ENCODE peak calls at places on chromosome 3, in nine cellular contexts. One of them, this sample, is unnamed.

GRCh38 chr3:183800221-183800863 is 25.0 kb downstream of the MAP6D1 start:
- DNase-seq in uterus: no peak
- DNase-seq in Peyer's patch: no peak
- DNase-seq in lower lobe of right lung: no peak
- DNase-seq in psoas muscle: no peak
- DNase-seq in mammary epithelial cell: no peak
- DNase-seq in adrenal gland: no peak
- DNase-seq in colonic mucosa: no peak
- DNase-seq in dorsolateral prefrontal cortex: peak; percentile 95
- DNase-seq in this sample: no peak

GRCh38 chr3:16800361-16800760 is 84.4 kb upstream of the PLCL2 start:
- DNase-seq in adrenal gland: no peak
- DNase-seq in psoas muscle: no peak
- DNase-seq in uterus: no peak
- DNase-seq in colonic mucosa: no peak
- DNase-seq in lower lobe of right lung: no peak
- DNase-seq in dorsolateral prefrontal cortex: no peak
- DNase-seq in Peyer's patch: no peak
- DNase-seq in mammary epithelial cell: no peak
- DNase-seq in this sample: no peak

GRCh38 chr3:52507359-52507758 is 12.2 kb downstream of the STAB1 start:
- DNase-seq in dorsolateral prefrontal cortex: no peak
- DNase-seq in adrenal gland: no peak
- DNase-seq in uterus: no peak
- DNase-seq in lower lobe of right lung: no peak
- DNase-seq in mammary epithelial cell: peak; percentile 16
- DNase-seq in psoas muscle: no peak
- DNase-seq in Peyer's patch: no peak
- DNase-seq in colonic mucosa: no peak
- DNase-seq in this sample: no peak

GRCh38 chr3:151468284-151468917 is 7.5 kb upstream of the IGSF10 start:
- DNase-seq in colonic mucosa: peak; percentile 61
- DNase-seq in lower lobe of right lung: no peak
- DNase-seq in mammary epithelial cell: peak; percentile 35
- DNase-seq in Peyer's patch: no peak
- DNase-seq in psoas muscle: no peak
- DNase-seq in adrenal gland: peak; percentile 68
- DNase-seq in uterus: no peak
- DNase-seq in dorsolateral prefrontal cortex: no peak
- DNase-seq in this sample: peak; percentile 80

GRCh38 chr3:136802481-136802996 is 16.4 kb upstream of the SLC35G2 start:
- DNase-seq in mammary epithelial cell: peak; percentile 42
- DNase-seq in uterus: peak; percentile 17
- DNase-seq in adrenal gland: no peak
- DNase-seq in psoas muscle: no peak
- DNase-seq in dorsolateral prefrontal cortex: no peak
- DNase-seq in lower lobe of right lung: no peak
- DNase-seq in colonic mucosa: peak; percentile 29
- DNase-seq in Peyer's patch: no peak
- DNase-seq in this sample: peak; percentile 19

GRCh38 chr3:138941259-138941885 is 5.6 kb downstream of the FOXL2 start:
- DNase-seq in uterus: no peak
- DNase-seq in colonic mucosa: peak; percentile 66
- DNase-seq in Peyer's patch: no peak
- DNase-seq in psoas muscle: no peak
- DNase-seq in dorsolateral prefrontal cortex: no peak
- DNase-seq in mammary epithelial cell: no peak
- DNase-seq in lower lobe of right lung: no peak
- DNase-seq in adrenal gland: no peak
- DNase-seq in this sample: peak; percentile 75

GRCh38 chr3:58471025-58471887 is 20.6 kb upstream of the KCTD6 start:
- DNase-seq in Peyer's patch: no peak
- DNase-seq in psoas muscle: no peak
- DNase-seq in mammary epithelial cell: peak; percentile 90
- DNase-seq in uterus: peak; percentile 54
- DNase-seq in adrenal gland: peak; percentile 37
- DNase-seq in lower lobe of right lung: no peak
- DNase-seq in colonic mucosa: peak; percentile 84
- DNase-seq in dorsolateral prefrontal cortex: no peak
- DNase-seq in this sample: peak; percentile 93

GRCh38 chr3:52140792-52141191 is 13.4 kb downstream of the POC1A start:
- DNase-seq in lower lobe of right lung: no peak
- DNase-seq in adrenal gland: no peak
- DNase-seq in Peyer's patch: no peak
- DNase-seq in dorsolateral prefrontal cortex: no peak
- DNase-seq in uterus: no peak
- DNase-seq in psoas muscle: peak; percentile 56
- DNase-seq in colonic mucosa: no peak
- DNase-seq in mammary epithelial cell: no peak
- DNase-seq in this sample: no peak

GRCh38 chr3:51646091-51646490 is 25.0 kb upstream of the TEX264 start:
- DNase-seq in psoas muscle: no peak
- DNase-seq in lower lobe of right lung: no peak
- DNase-seq in uterus: no peak
- DNase-seq in colonic mucosa: no peak
- DNase-seq in dorsolateral prefrontal cortex: no peak
- DNase-seq in adrenal gland: no peak
- DNase-seq in Peyer's patch: no peak
- DNase-seq in mammary epithelial cell: no peak
- DNase-seq in this sample: no peak

GRCh38 chr3:139557041-139557440 is 17.5 kb upstream of the RBP1 start:
- DNase-seq in colonic mucosa: no peak
- DNase-seq in psoas muscle: no peak
- DNase-seq in adrenal gland: no peak
- DNase-seq in mammary epithelial cell: no peak
- DNase-seq in uterus: no peak
- DNase-seq in lower lobe of right lung: no peak
- DNase-seq in dorsolateral prefrontal cortex: no peak
- DNase-seq in Peyer's patch: no peak
- DNase-seq in this sample: no peak

GRCh38 chr3:29514912-29515311 is 234.0 kb downstream of the RBMS3 start:
- DNase-seq in Peyer's patch: no peak
- DNase-seq in adrenal gland: no peak
- DNase-seq in dorsolateral prefrontal cortex: no peak
- DNase-seq in psoas muscle: no peak
- DNase-seq in colonic mucosa: no peak
- DNase-seq in mammary epithelial cell: no peak
- DNase-seq in lower lobe of right lung: no peak
- DNase-seq in uterus: no peak
- DNase-seq in this sample: no peak

GRCh38 chr3:57169872-57170623 is 4.9 kb upstream of the IL17RD start:
- DNase-seq in psoas muscle: peak; percentile 86
- DNase-seq in lower lobe of right lung: peak; percentile 82
- DNase-seq in dorsolateral prefrontal cortex: peak; percentile 64
- DNase-seq in colonic mucosa: peak; percentile 69
- DNase-seq in mammary epithelial cell: peak; percentile 48
- DNase-seq in adrenal gland: peak; percentile 82
- DNase-seq in Peyer's patch: peak; percentile 63
- DNase-seq in uterus: peak; percentile 77
- DNase-seq in this sample: peak; percentile 91

GRCh38 chr3:42535981-42536784 is 33.7 kb downstream of the VIPR1 start:
- DNase-seq in psoas muscle: no peak
- DNase-seq in mammary epithelial cell: peak; percentile 21
- DNase-seq in dorsolateral prefrontal cortex: no peak
- DNase-seq in adrenal gland: no peak
- DNase-seq in lower lobe of right lung: no peak
- DNase-seq in colonic mucosa: peak; percentile 73
- DNase-seq in uterus: no peak
- DNase-seq in Peyer's patch: peak; percentile 20
- DNase-seq in this sample: peak; percentile 34

GRCh38 chr3:122245513-122246174 is 62.2 kb downstream of the CASR start:
- DNase-seq in uterus: no peak
- DNase-seq in adrenal gland: no peak
- DNase-seq in dorsolateral prefrontal cortex: no peak
- DNase-seq in Peyer's patch: no peak
- DNase-seq in mammary epithelial cell: peak; percentile 46
- DNase-seq in psoas muscle: no peak
- DNase-seq in colonic mucosa: no peak
- DNase-seq in lower lobe of right lung: no peak
- DNase-seq in this sample: no peak

GRCh38 chr3:56970401-56971002 is 90.0 kb upstream of the SPATA12 start:
- DNase-seq in mammary epithelial cell: no peak
- DNase-seq in lower lobe of right lung: no peak
- DNase-seq in adrenal gland: no peak
- DNase-seq in uterus: peak; percentile 55
- DNase-seq in psoas muscle: no peak
- DNase-seq in dorsolateral prefrontal cortex: no peak
- DNase-seq in colonic mucosa: no peak
- DNase-seq in Peyer's patch: no peak
- DNase-seq in this sample: peak; percentile 84

GRCh38 chr3:8653800-8654408 is 9.3 kb upstream of the SSUH2 start:
- DNase-seq in uterus: no peak
- DNase-seq in psoas muscle: no peak
- DNase-seq in dorsolateral prefrontal cortex: no peak
- DNase-seq in Peyer's patch: no peak
- DNase-seq in colonic mucosa: no peak
- DNase-seq in adrenal gland: no peak
- DNase-seq in lower lobe of right lung: no peak
- DNase-seq in mammary epithelial cell: no peak
- DNase-seq in this sample: no peak

GRCh38 chr3:180085122-180085710 is 48.5 kb upstream of the PEX5L start:
- DNase-seq in dorsolateral prefrontal cortex: no peak
- DNase-seq in colonic mucosa: no peak
- DNase-seq in Peyer's patch: no peak
- DNase-seq in uterus: no peak
- DNase-seq in psoas muscle: no peak
- DNase-seq in adrenal gland: no peak
- DNase-seq in mammary epithelial cell: no peak
- DNase-seq in lower lobe of right lung: peak; percentile 18
- DNase-seq in this sample: no peak
- H3K27ac ChIP-seq in dorsolateral prefrontal cortex: no peak overlapping the region
- H3K27ac ChIP-seq in colonic mucosa: no peak overlapping the region
- H3K27ac ChIP-seq in Peyer's patch: no peak overlapping the region
- H3K27ac ChIP-seq in uterus: no peak overlapping the region
- H3K27ac ChIP-seq in psoas muscle: no peak overlapping the region
- H3K27ac ChIP-seq in adrenal gland: no peak overlapping the region
- H3K27ac ChIP-seq in mammary epithelial cell: no peak overlapping the region
- H3K27ac ChIP-seq in lower lobe of right lung: no peak overlapping the region
- H3K27ac ChIP-seq in this sample: no peak overlapping the region

DNA sequence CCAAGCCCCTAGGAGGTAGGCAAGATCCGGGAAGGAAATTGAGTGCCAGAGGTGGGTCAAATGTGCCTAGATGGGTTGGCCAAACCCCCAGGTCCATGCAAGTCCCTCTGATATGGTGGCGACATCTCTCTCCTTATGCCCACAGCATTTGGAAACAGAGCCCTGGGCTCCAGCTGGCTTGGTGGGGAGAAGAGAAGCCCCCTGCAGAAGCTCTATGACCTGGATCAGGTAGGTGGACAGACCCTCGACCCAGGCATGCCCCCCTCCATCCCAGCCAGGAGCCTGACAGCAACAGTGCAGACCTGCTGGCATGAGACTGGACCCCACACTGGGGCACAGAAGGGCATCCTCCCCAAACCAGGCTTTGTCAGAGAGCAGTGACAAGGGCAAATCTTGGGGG is 12.2 kb downstream of the CHST13 start:
- DNase-seq in lower lobe of right lung: peak; percentile 20
- DNase-seq in psoas muscle: peak; percentile 26
- DNase-seq in Peyer's patch: no peak
- DNase-seq in uterus: no peak
- DNase-seq in colonic mucosa: no peak
- DNase-seq in dorsolateral prefrontal cortex: no peak
- DNase-seq in mammary epithelial cell: no peak
- DNase-seq in adrenal gland: no peak
- DNase-seq in this sample: no peak
- H3K27me3 ChIP-seq in lower lobe of right lung: peaks cover 4% of the 10 kb centered on the region
- H3K27me3 ChIP-seq in psoas muscle: peaks cover 2% of the 10 kb centered on the region
- H3K27me3 ChIP-seq in Peyer's patch: no peaks in the 10 kb centered on the region
- H3K27me3 ChIP-seq in uterus: no peaks in the 10 kb centered on the region
- H3K27me3 ChIP-seq in colonic mucosa: no peaks in the 10 kb centered on the region
- H3K27me3 ChIP-seq in dorsolateral prefrontal cortex: no peaks in the 10 kb centered on the region
- H3K27me3 ChIP-seq in mammary epithelial cell: no peaks in the 10 kb centered on the region
- H3K27me3 ChIP-seq in adrenal gland: peaks cover 2% of the 10 kb centered on the region
- H3K27me3 ChIP-seq in this sample: peaks cover 29% of the 10 kb centered on the region

DNA sequence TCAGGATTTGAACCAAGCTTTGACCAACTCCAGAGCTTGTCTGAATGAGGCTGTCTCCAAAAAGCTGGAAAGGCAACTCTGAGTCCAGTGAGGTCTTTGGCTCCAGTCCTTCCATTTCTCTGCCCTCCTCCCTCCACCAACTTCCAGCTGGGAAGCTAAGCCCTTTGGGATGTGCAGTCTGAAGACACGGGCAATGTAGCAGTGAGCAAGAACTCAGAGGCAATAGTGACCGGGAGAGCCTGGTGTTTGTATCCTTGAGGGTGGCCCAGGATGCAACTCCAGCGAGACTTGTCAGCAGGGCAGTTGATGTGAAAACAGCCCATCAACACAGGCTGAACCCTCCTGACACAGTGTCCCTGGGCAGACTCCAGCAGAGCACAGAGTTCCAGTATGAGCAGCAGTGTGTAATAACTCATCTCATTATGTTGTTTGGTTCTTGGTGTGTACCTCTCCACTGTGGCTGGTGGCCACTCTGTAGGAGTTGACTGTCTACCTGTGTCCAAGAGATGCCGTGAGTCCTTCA is 6.7 kb downstream of the CDCP1 start:
- DNase-seq in adrenal gland: no peak
- DNase-seq in lower lobe of right lung: no peak
- DNase-seq in Peyer's patch: no peak
- DNase-seq in colonic mucosa: no peak
- DNase-seq in uterus: peak; percentile 77
- DNase-seq in mammary epithelial cell: no peak
- DNase-seq in psoas muscle: no peak
- DNase-seq in dorsolateral prefrontal cortex: no peak
- DNase-seq in this sample: no peak
- H3K4me3 ChIP-seq in adrenal gland: no peak overlapping the region
- H3K4me3 ChIP-seq in lower lobe of right lung: no peak overlapping the region
- H3K4me3 ChIP-seq in Peyer's patch: no peak overlapping the region
- H3K4me3 ChIP-seq in colonic mucosa: no peak overlapping the region
- H3K4me3 ChIP-seq in uterus: no peak overlapping the region
- H3K4me3 ChIP-seq in mammary epithelial cell: no peak overlapping the region
- H3K4me3 ChIP-seq in psoas muscle: no peak overlapping the region
- H3K4me3 ChIP-seq in dorsolateral prefrontal cortex: no peak overlapping the region
- H3K4me3 ChIP-seq in this sample: no peak overlapping the region

GRCh38 chr3:69743975-69744374 is 4.7 kb downstream of the MITF start:
- DNase-seq in dorsolateral prefrontal cortex: no peak
- DNase-seq in lower lobe of right lung: no peak
- DNase-seq in uterus: no peak
- DNase-seq in mammary epithelial cell: no peak
- DNase-seq in psoas muscle: no peak
- DNase-seq in adrenal gland: no peak
- DNase-seq in Peyer's patch: no peak
- DNase-seq in colonic mucosa: no peak
- DNase-seq in this sample: no peak

GRCh38 chr3:69746119-69746518 is 6.9 kb downstream of the MITF start:
- DNase-seq in mammary epithelial cell: no peak
- DNase-seq in adrenal gland: no peak
- DNase-seq in colonic mucosa: no peak
- DNase-seq in dorsolateral prefrontal cortex: no peak
- DNase-seq in uterus: no peak
- DNase-seq in lower lobe of right lung: no peak
- DNase-seq in Peyer's patch: no peak
- DNase-seq in psoas muscle: no peak
- DNase-seq in this sample: peak; percentile 31

GRCh38 chr3:69747511-69748248 is 8.4 kb downstream of the MITF start:
- DNase-seq in Peyer's patch: no peak
- DNase-seq in mammary epithelial cell: no peak
- DNase-seq in colonic mucosa: no peak
- DNase-seq in uterus: no peak
- DNase-seq in psoas muscle: no peak
- DNase-seq in dorsolateral prefrontal cortex: no peak
- DNase-seq in lower lobe of right lung: no peak
- DNase-seq in adrenal gland: no peak
- DNase-seq in this sample: no peak

GRCh38 chr3:69744507-69744906 is 5.2 kb downstream of the MITF start:
- DNase-seq in psoas muscle: no peak
- DNase-seq in colonic mucosa: no peak
- DNase-seq in adrenal gland: no peak
- DNase-seq in dorsolateral prefrontal cortex: no peak
- DNase-seq in uterus: no peak
- DNase-seq in Peyer's patch: no peak
- DNase-seq in mammary epithelial cell: no peak
- DNase-seq in lower lobe of right lung: no peak
- DNase-seq in this sample: no peak

GRCh38 chr3:69745503-69745902 is 6.2 kb downstream of the MITF start:
- DNase-seq in colonic mucosa: no peak
- DNase-seq in uterus: no peak
- DNase-seq in dorsolateral prefrontal cortex: no peak
- DNase-seq in Peyer's patch: no peak
- DNase-seq in mammary epithelial cell: no peak
- DNase-seq in lower lobe of right lung: no peak
- DNase-seq in adrenal gland: no peak
- DNase-seq in psoas muscle: no peak
- DNase-seq in this sample: no peak
- H3K27ac ChIP-seq in colonic mucosa: no peak overlapping the region
- H3K27ac ChIP-seq in uterus: peak overlapping the region; percentile 93
- H3K27ac ChIP-seq in dorsolateral prefrontal cortex: no peak overlapping the region
- H3K27ac ChIP-seq in Peyer's patch: no peak overlapping the region
- H3K27ac ChIP-seq in mammary epithelial cell: no peak overlapping the region
- H3K27ac ChIP-seq in lower lobe of right lung: no peak overlapping the region
- H3K27ac ChIP-seq in adrenal gland: no peak overlapping the region
- H3K27ac ChIP-seq in psoas muscle: peak overlapping the region; percentile 64
- H3K27ac ChIP-seq in this sample: no peak overlapping the region